ENCODE peak calls at places on chromosomes 7 and 10, in nine cellular contexts. A is fibroblast of pulmonary artery, C is thoracic aorta, J is PC-9, T is colonic mucosa, G is uterus, D is PC-3, Z is ovary, Q is lower lobe of right lung. Y is an unnamed sample.

GRCh38 chr10:108208732-108209131 is 1044.2 kb upstream of the SORCS1 start:
- DNase-seq in A (no peak), Q (no peak), D (no peak), Z (no peak), T (no peak), J (no peak), G (no peak), C (no peak), Y (no peak)

GRCh38 chr10:133163889-133164815 is 4.1 kb downstream of the KNDC1 start:
- DNase-seq in J (no peak), Q (peak), G (peak), T (no peak), A (no peak), C (no peak), Z (peak), D (no peak), Y (no peak)

GRCh38 chr10:98377536-98377935 is 37.4 kb downstream of the PYROXD2 start:
- DNase-seq in G (no peak), D (no peak), A (no peak), C (no peak), Q (no peak), Z (no peak), J (no peak), T (no peak), Y (no peak)

GRCh38 chr10:17742918-17743317 is 9.1 kb upstream of the TMEM236 start:
- DNase-seq in D (peak), Q (peak), A (peak), Z (peak), J (peak), G (peak), T (peak), C (no peak), Y (peak)

GRCh38 chr10:88926484-88927249 is 25.9 kb downstream of the ACTA2 start:
- DNase-seq in Q (no peak), G (no peak), J (no peak), D (no peak), A (peak), C (no peak), Z (no peak), T (no peak), Y (no peak)

GRCh38 chr10:77887631-77888355 is 38.8 kb downstream of the DLG5 start:
- DNase-seq in D (peak), T (no peak), G (no peak), J (no peak), C (no peak), Q (no peak), A (no peak), Z (no peak), Y (no peak)

GRCh38 chr10:108393111-108393510 is 1228.6 kb upstream of the SORCS1 start:
- DNase-seq in T (no peak), Q (no peak), A (no peak), Z (no peak), J (no peak), D (peak), G (no peak), C (no peak), Y (no peak)

GRCh38 chr10:123567984-123568745 is 98.0 kb upstream of the GPR26 start:
- DNase-seq in A (no peak), Q (no peak), J (no peak), T (peak), Z (no peak), D (no peak), G (no peak), C (no peak), Y (no peak)

GRCh38 chr10:92989250-92989649 is 71.3 kb upstream of the CYP26C1 start:
- DNase-seq in Z (no peak), G (no peak), J (no peak), D (no peak), T (no peak), Q (no peak), A (no peak), C (no peak), Y (no peak)

GRCh38 chr10:124036746-124037145 is 56.7 kb downstream of the CHST15 start:
- DNase-seq in Z (no peak), D (no peak), G (no peak), J (no peak), A (no peak), T (no peak), C (no peak), Q (no peak), Y (no peak)

GRCh38 chr10:86197166-86197790 is 169.3 kb downstream of the GRID1 start:
- DNase-seq in T (no peak), C (no peak), G (peak), A (no peak), J (no peak), Q (no peak), D (no peak), Z (no peak), Y (no peak)

GRCh38 chr10:4812952-4813351 is 13.1 kb upstream of the AKR1E2 start:
- DNase-seq in Q (no peak), D (peak), C (no peak), A (peak), Z (no peak), G (no peak), T (no peak), J (peak), Y (no peak)

GRCh38 chr7:96169439-96169838 is 152.5 kb downstream of the SLC25A13 start:
- DNase-seq in Q (no peak), T (no peak), C (no peak), Z (no peak), G (no peak), A (peak), J (no peak), D (no peak), Y (no peak)

GRCh38 chr10:113019096-113019495 is 69.0 kb downstream of the TCF7L2 start:
- DNase-seq in J (no peak), T (no peak), Z (no peak), A (no peak), G (no peak), C (no peak), Q (no peak), D (no peak), Y (no peak)

GRCh38 chr10:129898701-129899563 is 65.1 kb downstream of the EBF3 start:
- DNase-seq in G (no peak), D (no peak), J (no peak), T (no peak), A (no peak), C (no peak), Q (no peak), Z (no peak), Y (no peak)

GRCh38 chr7:141974831-141975230 is 1.3 kb upstream of the TAS2R38 start:
- DNase-seq in G (no peak), A (no peak), C (no peak), D (peak), Z (no peak), Q (no peak), T (peak), J (peak), Y (no peak)

GRCh38 chr7:137080516-137081203 is 212.2 kb downstream of the CHRM2 start:
- DNase-seq in Q (no peak), Z (no peak), C (no peak), T (no peak), G (no peak), D (no peak), A (no peak), J (no peak), Y (no peak)

GRCh38 chr7:151381083-151381332 is 28.8 kb downstream of the WDR86 start:
- DNase-seq in G (no peak), A (no peak), T (no peak), J (no peak), C (no peak), Q (no peak), Z (no peak), D (no peak), Y (no peak)

GRCh38 chr7:120373174-120373573 is 100.2 kb downstream of the KCND2 start:
- DNase-seq in T (no peak), J (no peak), G (no peak), Q (no peak), D (no peak), C (no peak), A (no peak), Z (no peak), Y (no peak)

GRCh38 chr7:82234457-82235049 is 209.0 kb downstream of the CACNA2D1 start:
- DNase-seq in Z (no peak), A (peak), C (no peak), G (no peak), J (no peak), D (peak), Q (no peak), T (no peak), Y (no peak)

GRCh38 chr10:36489928-36490279 is 635.5 kb upstream of the ANKRD30A start:
- DNase-seq in J (no peak), C (no peak), A (peak), Q (no peak), G (no peak), Z (no peak), D (peak), T (no peak), Y (no peak)

GRCh38 chr10:92574545-92575377 is 868 bp upstream of the IDE start:
- DNase-seq in T (no peak), G (no peak), J (no peak), C (peak), D (peak), Z (no peak), A (peak), Q (no peak), Y (no peak)

GRCh38 chr10:69224862-69225657 is 4.9 kb downstream of the HKDC1 start:
- DNase-seq in G (no peak), Z (no peak), D (peak), C (no peak), Q (no peak), A (no peak), T (no peak), J (no peak), Y (no peak)

GRCh38 chr7:99843808-99844207 is 16.0 kb downstream of the CYP3A43 start:
- DNase-seq in Q (no peak), T (no peak), J (no peak), D (no peak), A (no peak), G (no peak), Z (no peak), C (no peak), Y (no peak)

GRCh38 chr7:46972205-46972604 is 609.7 kb downstream of the TNS3 start:
- DNase-seq in J (peak), A (peak), Z (no peak), C (no peak), T (no peak), Q (no peak), D (peak), G (no peak), Y (no peak)

GRCh38 chr10:9302142-9302746 is 1247.8 kb downstream of the GATA3 start:
- DNase-seq in G (no peak), C (no peak), Q (no peak), Z (no peak), T (no peak), J (no peak), D (peak), A (peak), Y (peak)
- TF ChIP-seq CTCF in G (peak), C (no peak), Q (peak), Z (no peak), T (peak), J (peak), D (peak), A (peak), Y (peak)

GRCh38 chr10:21501731-21502370 is 23.6 kb downstream of the SKIDA1 start:
- DNase-seq in C (no peak), J (no peak), G (no peak), T (no peak), A (no peak), Q (no peak), Z (no peak), D (no peak), Y (no peak)

GRCh38 chr10:21501109-21501508 is 24.4 kb downstream of the SKIDA1 start:
- DNase-seq in T (no peak), G (no peak), J (no peak), C (no peak), Q (no peak), D (no peak), Z (no peak), A (no peak), Y (no peak)

GRCh38 chr10:21499910-21500577 is 25.4 kb downstream of the SKIDA1 start:
- DNase-seq in G (no peak), D (no peak), T (no peak), A (no peak), J (no peak), Z (peak), Q (peak), C (no peak), Y (no peak)

GRCh38 chr10:21499580-21499909 is 25.9 kb downstream of the SKIDA1 start:
- DNase-seq in D (no peak), A (no peak), Z (no peak), Q (no peak), J (no peak), G (no peak), C (no peak), T (no peak), Y (no peak)

GRCh38 chr10:21500578-21500910 is 24.9 kb downstream of the SKIDA1 start:
- DNase-seq in D (no peak), A (no peak), T (no peak), Q (no peak), G (no peak), J (no peak), Z (no peak), C (no peak), Y (no peak)
- H3K4me3 ChIP-seq in D (no peak), A (no peak), T (no peak), Q (peak), G (no peak), J (no peak), Z (no peak), C (peak), Y (no peak)

DNA sequence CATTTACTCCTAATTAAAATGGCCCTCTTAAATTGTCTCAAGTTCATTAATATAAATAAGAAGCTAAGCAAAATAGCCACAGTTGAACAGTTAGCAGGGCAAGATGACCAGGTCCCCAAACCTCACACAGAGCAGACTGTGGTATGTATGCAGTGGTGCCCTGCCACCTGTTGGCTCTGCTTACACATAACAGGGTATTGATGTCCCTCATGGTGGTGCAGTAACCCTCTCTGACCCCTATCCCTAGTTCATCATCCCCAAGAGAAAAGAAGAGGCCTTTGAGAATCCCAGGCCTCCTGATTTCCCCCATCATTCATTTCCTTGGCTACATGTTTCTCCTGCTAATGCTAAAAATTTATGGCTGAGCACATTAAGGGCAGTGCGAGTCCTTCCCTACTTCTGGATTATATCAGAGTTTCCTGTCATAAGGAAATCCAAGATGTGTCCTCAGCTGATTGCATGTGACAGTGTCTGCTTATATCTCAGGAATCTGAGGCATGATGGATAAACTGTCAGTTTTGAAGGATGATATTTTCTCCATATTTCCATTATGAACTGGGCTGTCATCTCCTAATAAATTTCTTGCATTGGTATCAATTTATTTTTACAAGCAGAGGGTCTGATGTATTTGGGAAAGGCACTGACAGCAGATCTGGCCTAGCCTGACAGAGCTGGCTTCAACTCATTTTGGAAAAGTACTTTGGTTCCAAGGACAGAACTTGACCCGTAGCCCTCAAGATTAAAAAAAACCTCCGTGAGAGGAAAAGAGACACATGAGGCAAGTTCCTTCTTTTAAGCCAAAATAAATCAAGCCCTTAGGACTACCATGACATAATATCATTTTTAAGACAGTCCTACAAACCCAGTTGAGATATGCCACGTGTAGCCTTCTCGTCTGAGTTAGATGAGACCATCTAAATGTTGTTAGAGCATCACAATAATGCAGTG is 880.6 kb downstream of the LRMDA start:
- DNase-seq in T (no peak), C (no peak), A (peak), J (peak), G (no peak), D (peak), Q (no peak), Z (no peak), Y (peak)
- TF ChIP-seq CTCF in T (no peak), C (peak), A (peak), J (peak), G (peak), D (peak), Q (peak), Z (no peak), Y (peak)

GRCh38 chr7:155810607-155811559 is 1.4 kb downstream of the SHH start:
- DNase-seq in A (no peak), Q (peak), D (peak), G (no peak), T (no peak), Z (no peak), C (no peak), J (no peak), Y (no peak)

GRCh38 chr7:155811560-155811894 is 736 bp downstream of the SHH start:
- DNase-seq in T (peak), Q (peak), J (no peak), C (no peak), D (peak), G (no peak), Z (no peak), A (no peak), Y (no peak)

GRCh38 chr7:155808551-155809331 is 3.5 kb downstream of the SHH start:
- DNase-seq in Q (peak), Z (no peak), J (no peak), T (peak), D (peak), G (no peak), A (no peak), C (no peak), Y (no peak)

GRCh38 chr7:155809332-155809946 is 2.8 kb downstream of the SHH start:
- DNase-seq in Q (peak), G (no peak), Z (no peak), T (peak), A (no peak), D (no peak), C (no peak), J (no peak), Y (no peak)

DNA sequence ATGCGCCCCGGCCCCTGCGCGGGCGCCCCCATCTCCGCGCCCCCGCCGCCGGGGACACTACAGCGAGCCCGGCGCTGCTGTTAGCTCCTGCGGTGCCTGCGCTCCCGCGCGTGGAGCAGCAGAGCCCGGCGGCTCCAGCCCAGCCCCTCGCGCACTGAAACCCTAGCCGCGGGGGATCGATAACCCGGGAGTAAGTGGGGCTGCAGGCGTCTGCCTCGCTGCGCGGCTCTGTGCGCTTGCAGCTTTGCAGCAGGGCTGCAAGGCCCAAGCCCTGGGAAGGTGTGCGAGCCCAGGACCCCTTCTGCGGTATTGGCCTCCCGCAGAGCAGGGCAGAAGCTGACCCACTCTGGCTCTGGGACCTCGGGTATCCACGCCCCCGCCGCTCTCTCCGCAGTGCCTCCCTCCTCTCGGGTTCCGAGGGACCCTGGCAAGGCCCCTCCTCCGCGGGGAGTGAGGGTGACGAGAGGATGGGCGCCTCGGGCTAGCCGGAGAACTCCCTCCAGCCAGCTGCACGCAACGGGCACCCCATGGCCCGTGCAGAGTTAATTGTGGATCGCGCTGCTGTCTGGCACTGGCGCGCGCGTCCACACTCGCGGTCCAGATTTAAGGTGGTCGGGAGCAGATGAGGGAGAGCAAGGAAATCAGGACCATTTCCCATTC is 2.2 kb downstream of the SHH start:
- DNase-seq in A (no peak), Z (no peak), D (no peak), T (no peak), G (no peak), C (no peak), Q (peak), J (no peak), Y (no peak)
- H3K4me3 ChIP-seq in A (no peak), Z (no peak), D (peak), T (peak), G (no peak), C (no peak), Q (peak), J (no peak), Y (no peak)

GRCh38 chr10:126302195-126302594 is 86.1 kb downstream of the ADAM12 start:
- DNase-seq in G (no peak), Z (no peak), Q (no peak), T (no peak), J (no peak), D (no peak), A (no peak), C (no peak), Y (no peak)

DNA sequence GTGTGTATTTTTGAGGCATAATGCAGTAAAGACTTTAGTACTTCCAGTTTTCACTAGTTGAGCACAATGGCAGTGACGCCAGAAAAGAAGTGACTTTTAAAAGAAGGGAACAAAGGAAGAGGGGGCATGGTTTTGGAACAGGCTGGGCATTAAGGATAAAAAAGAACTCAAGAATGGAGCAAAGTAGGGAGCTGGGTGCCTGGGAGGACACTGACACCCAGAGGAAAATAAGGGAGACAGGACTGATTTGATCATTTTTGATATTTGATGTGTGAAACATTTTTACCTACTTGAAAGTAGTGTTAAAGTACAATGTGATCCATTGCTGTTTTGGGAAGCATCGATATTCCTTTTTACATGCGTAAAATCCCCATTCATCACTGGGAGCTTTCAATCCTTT is 85.4 kb downstream of the ADAM12 start:
- DNase-seq in T (no peak), Q (no peak), Z (no peak), C (no peak), J (no peak), D (peak), G (no peak), A (peak), Y (no peak)
- TF ChIP-seq CTCF in T (no peak), Q (no peak), Z (peak), C (no peak), J (no peak), D (peak), G (no peak), A (peak), Y (no peak)

GRCh38 chr10:116096501-116096900 is 176.5 kb downstream of the GFRA1 start:
- DNase-seq in Q (no peak), T (no peak), A (no peak), C (no peak), Z (no peak), J (no peak), G (no peak), D (no peak), Y (no peak)
- H3K4me3 ChIP-seq in Q (no peak), T (no peak), A (no peak), C (no peak), Z (no peak), J (no peak), G (no peak), D (no peak), Y (no peak)

Y was measured in BE2C.